ENCODE peak calls at places on chromosomes 11 and 22, in seven cellular contexts. One of them, this sample, is unnamed.

GRCh38 chr11:1442807-1443366 is 43.7 kb downstream of the MOB2 start:
- DNase-seq in GM03348: no peak
- DNase-seq in iPS-NIHi11: no peak
- DNase-seq in NCI-H460: no peak
- DNase-seq in stimulated activated CD4-positive, alpha-beta T cell treated with anti-CD3 and anti-CD28 coated beads, Interleukin-4, amount 100 ng/mL, for 4 hours: no peak
- DNase-seq in heart left ventricle: no peak
- DNase-seq in ELF-1: no peak
- DNase-seq in this sample: no peak

GRCh38 chr11:116847612-116848011 is 10.2 kb upstream of the APOA1 start:
- DNase-seq in GM03348: no peak
- DNase-seq in iPS-NIHi11: no peak
- DNase-seq in NCI-H460: no peak
- DNase-seq in stimulated activated CD4-positive, alpha-beta T cell treated with anti-CD3 and anti-CD28 coated beads, Interleukin-4, amount 100 ng/mL, for 4 hours: no peak
- DNase-seq in heart left ventricle: no peak
- DNase-seq in ELF-1: no peak
- DNase-seq in this sample: no peak

GRCh38 chr11:91248199-91248807 is 976.3 kb upstream of the FAT3 start:
- DNase-seq in GM03348: peak; percentile 2
- DNase-seq in iPS-NIHi11: no peak
- DNase-seq in NCI-H460: peak; percentile 2
- DNase-seq in stimulated activated CD4-positive, alpha-beta T cell treated with anti-CD3 and anti-CD28 coated beads, Interleukin-4, amount 100 ng/mL, for 4 hours: no peak
- DNase-seq in heart left ventricle: no peak
- DNase-seq in ELF-1: no peak
- DNase-seq in this sample: no peak

GRCh38 chr11:73218830-73219215 is 742 bp downstream of the P2RY2 start:
- DNase-seq in GM03348: no peak
- DNase-seq in iPS-NIHi11: no peak
- DNase-seq in NCI-H460: no peak
- DNase-seq in stimulated activated CD4-positive, alpha-beta T cell treated with anti-CD3 and anti-CD28 coated beads, Interleukin-4, amount 100 ng/mL, for 4 hours: no peak
- DNase-seq in heart left ventricle: no peak
- DNase-seq in ELF-1: no peak
- DNase-seq in this sample: no peak

GRCh38 chr22:38927033-38927789 is 30.2 kb upstream of the APOBEC3A start:
- DNase-seq in GM03348: peak; percentile 66
- DNase-seq in iPS-NIHi11: peak; percentile 82
- DNase-seq in NCI-H460: peak; percentile 50
- DNase-seq in stimulated activated CD4-positive, alpha-beta T cell treated with anti-CD3 and anti-CD28 coated beads, Interleukin-4, amount 100 ng/mL, for 4 hours: peak; percentile 42
- DNase-seq in heart left ventricle: peak; percentile 67
- DNase-seq in ELF-1: peak; percentile 84
- DNase-seq in this sample: no peak

GRCh38 chr11:125170406-125171031 is 6.0 kb downstream of the PKNOX2 start:
- DNase-seq in GM03348: no peak
- DNase-seq in iPS-NIHi11: peak; percentile 38
- DNase-seq in NCI-H460: no peak
- DNase-seq in stimulated activated CD4-positive, alpha-beta T cell treated with anti-CD3 and anti-CD28 coated beads, Interleukin-4, amount 100 ng/mL, for 4 hours: no peak
- DNase-seq in heart left ventricle: peak; percentile 76
- DNase-seq in ELF-1: peak; percentile 60
- DNase-seq in this sample: no peak

GRCh38 chr11:115122274-115122673 is 381.9 kb downstream of the CADM1 start:
- DNase-seq in GM03348: no peak
- DNase-seq in iPS-NIHi11: no peak
- DNase-seq in NCI-H460: no peak
- DNase-seq in stimulated activated CD4-positive, alpha-beta T cell treated with anti-CD3 and anti-CD28 coated beads, Interleukin-4, amount 100 ng/mL, for 4 hours: no peak
- DNase-seq in heart left ventricle: no peak
- DNase-seq in ELF-1: no peak
- DNase-seq in this sample: no peak

GRCh38 chr22:50061824-50062355 is 3.8 kb upstream of the TTLL8 start:
- DNase-seq in GM03348: no peak
- DNase-seq in iPS-NIHi11: no peak
- DNase-seq in NCI-H460: no peak
- DNase-seq in stimulated activated CD4-positive, alpha-beta T cell treated with anti-CD3 and anti-CD28 coated beads, Interleukin-4, amount 100 ng/mL, for 4 hours: no peak
- DNase-seq in heart left ventricle: no peak
- DNase-seq in ELF-1: no peak
- DNase-seq in this sample: no peak

GRCh38 chr22:30444632-30445437 is 19.3 kb downstream of the MTFP1 start:
- DNase-seq in GM03348: peak; percentile 81
- DNase-seq in iPS-NIHi11: peak; percentile 93
- DNase-seq in NCI-H460: peak; percentile 42
- DNase-seq in stimulated activated CD4-positive, alpha-beta T cell treated with anti-CD3 and anti-CD28 coated beads, Interleukin-4, amount 100 ng/mL, for 4 hours: peak; percentile 28
- DNase-seq in heart left ventricle: no peak
- DNase-seq in ELF-1: peak; percentile 90
- DNase-seq in this sample: peak; percentile 90

GRCh38 chr11:5234390-5234834 is at the start of gene HBD:
- DNase-seq in GM03348: peak; percentile 39
- DNase-seq in iPS-NIHi11: no peak
- DNase-seq in NCI-H460: no peak
- DNase-seq in stimulated activated CD4-positive, alpha-beta T cell treated with anti-CD3 and anti-CD28 coated beads, Interleukin-4, amount 100 ng/mL, for 4 hours: no peak
- DNase-seq in heart left ventricle: no peak
- DNase-seq in ELF-1: no peak
- DNase-seq in this sample: no peak

GRCh38 chr11:126602349-126602940 is 247.0 kb downstream of the ST3GAL4 start:
- DNase-seq in GM03348: no peak
- DNase-seq in iPS-NIHi11: no peak
- DNase-seq in NCI-H460: no peak
- DNase-seq in stimulated activated CD4-positive, alpha-beta T cell treated with anti-CD3 and anti-CD28 coated beads, Interleukin-4, amount 100 ng/mL, for 4 hours: no peak
- DNase-seq in heart left ventricle: no peak
- DNase-seq in ELF-1: no peak
- DNase-seq in this sample: no peak

GRCh38 chr11:64223001-64223651 is 2.9 kb downstream of the TRPT1 start:
- DNase-seq in GM03348: no peak
- DNase-seq in iPS-NIHi11: no peak
- DNase-seq in NCI-H460: no peak
- DNase-seq in stimulated activated CD4-positive, alpha-beta T cell treated with anti-CD3 and anti-CD28 coated beads, Interleukin-4, amount 100 ng/mL, for 4 hours: no peak
- DNase-seq in heart left ventricle: no peak
- DNase-seq in ELF-1: no peak
- DNase-seq in this sample: no peak

GRCh38 chr22:37854946-37855345 is 5.7 kb downstream of the EIF3L start:
- DNase-seq in GM03348: no peak
- DNase-seq in iPS-NIHi11: no peak
- DNase-seq in NCI-H460: no peak
- DNase-seq in stimulated activated CD4-positive, alpha-beta T cell treated with anti-CD3 and anti-CD28 coated beads, Interleukin-4, amount 100 ng/mL, for 4 hours: no peak
- DNase-seq in heart left ventricle: no peak
- DNase-seq in ELF-1: no peak
- DNase-seq in this sample: no peak

GRCh38 chr22:25201557-25202273 is 2.1 kb downstream of the CRYBB3 start:
- DNase-seq in GM03348: no peak
- DNase-seq in iPS-NIHi11: no peak
- DNase-seq in NCI-H460: no peak
- DNase-seq in stimulated activated CD4-positive, alpha-beta T cell treated with anti-CD3 and anti-CD28 coated beads, Interleukin-4, amount 100 ng/mL, for 4 hours: no peak
- DNase-seq in heart left ventricle: no peak
- DNase-seq in ELF-1: no peak
- DNase-seq in this sample: no peak

GRCh38 chr11:48077251-48077650 is 96.9 kb downstream of the PTPRJ start:
- DNase-seq in GM03348: no peak
- DNase-seq in iPS-NIHi11: no peak
- DNase-seq in NCI-H460: no peak
- DNase-seq in stimulated activated CD4-positive, alpha-beta T cell treated with anti-CD3 and anti-CD28 coated beads, Interleukin-4, amount 100 ng/mL, for 4 hours: no peak
- DNase-seq in heart left ventricle: no peak
- DNase-seq in ELF-1: no peak
- DNase-seq in this sample: no peak

GRCh38 chr11:64960719-64961118 is 11.2 kb downstream of the MAJIN start:
- DNase-seq in GM03348: no peak
- DNase-seq in iPS-NIHi11: no peak
- DNase-seq in NCI-H460: no peak
- DNase-seq in stimulated activated CD4-positive, alpha-beta T cell treated with anti-CD3 and anti-CD28 coated beads, Interleukin-4, amount 100 ng/mL, for 4 hours: no peak
- DNase-seq in heart left ventricle: no peak
- DNase-seq in ELF-1: no peak
- DNase-seq in this sample: peak; percentile 16

GRCh38 chr22:32324505-32325415 is 32.9 kb upstream of the RFPL3 start:
- DNase-seq in GM03348: no peak
- DNase-seq in iPS-NIHi11: no peak
- DNase-seq in NCI-H460: no peak
- DNase-seq in stimulated activated CD4-positive, alpha-beta T cell treated with anti-CD3 and anti-CD28 coated beads, Interleukin-4, amount 100 ng/mL, for 4 hours: no peak
- DNase-seq in heart left ventricle: no peak
- DNase-seq in ELF-1: no peak
- DNase-seq in this sample: no peak

GRCh38 chr22:24186352-24186740 is 5.1 kb downstream of the SUSD2 start:
- DNase-seq in GM03348: no peak
- DNase-seq in iPS-NIHi11: no peak
- DNase-seq in NCI-H460: no peak
- DNase-seq in stimulated activated CD4-positive, alpha-beta T cell treated with anti-CD3 and anti-CD28 coated beads, Interleukin-4, amount 100 ng/mL, for 4 hours: no peak
- DNase-seq in heart left ventricle: no peak
- DNase-seq in ELF-1: no peak
- DNase-seq in this sample: no peak

GRCh38 chr11:131073167-131073566 is 156.9 kb upstream of the SNX19 start:
- DNase-seq in GM03348: peak; percentile 66
- DNase-seq in iPS-NIHi11: no peak
- DNase-seq in NCI-H460: no peak
- DNase-seq in stimulated activated CD4-positive, alpha-beta T cell treated with anti-CD3 and anti-CD28 coated beads, Interleukin-4, amount 100 ng/mL, for 4 hours: no peak
- DNase-seq in heart left ventricle: no peak
- DNase-seq in ELF-1: no peak
- DNase-seq in this sample: no peak